ENCODE peak calls at places on chromosomes 3 and 15, in seven cellular contexts. S is bronchial epithelial cell, G is astrocyte, I is WTC11, J is HFF-Myc, K is cardiac muscle cell, A is HL-60. L is an unnamed sample.
A peak's percentile ranks its signal among the peaks of the same experiment; 100 is the strongest.

GRCh38 chr3:27677554-27677953 is 44.6 kb downstream of the EOMES start:
- DNase-seq in J (peak; percentile 22), S (peak; percentile 97), A (no peak), I (no peak), G (peak; percentile 94), K (no peak), L (no peak)

GRCh38 chr15:84631706-84632272 is 22.3 kb downstream of the WDR73 start:
- DNase-seq in J (no peak), G (no peak), S (no peak), K (no peak), A (no peak), I (no peak), L (no peak)

GRCh38 chr3:53005338-53005737 is 40.5 kb downstream of the SFMBT1 start:
- DNase-seq in K (no peak), I (no peak), G (no peak), S (no peak), J (no peak), A (no peak), L (no peak)

GRCh38 chr3:176861137-176861536 is 336.1 kb downstream of the TBL1XR1 start:
- DNase-seq in K (no peak), I (no peak), G (no peak), J (no peak), A (no peak), S (peak; percentile 36), L (no peak)

GRCh38 chr3:123008808-123009207 is 18.8 kb downstream of the SEMA5B start:
- DNase-seq in S (no peak), G (no peak), A (no peak), J (no peak), I (no peak), K (no peak), L (no peak)

GRCh38 chr3:146161725-146162047 is 702 bp upstream of the PLOD2 start:
- DNase-seq in A (no peak), J (no peak), G (peak; percentile 59), I (no peak), K (no peak), S (peak; percentile 45), L (peak; percentile 19)

GRCh38 chr3:87575538-87575937 is 299.2 kb upstream of the POU1F1 start:
- DNase-seq in K (no peak), S (no peak), G (no peak), I (no peak), J (no peak), A (no peak), L (no peak)

GRCh38 chr15:84888639-84889038 is 4.2 kb downstream of the SLC28A1 start:
- DNase-seq in J (no peak), G (no peak), I (no peak), K (no peak), S (no peak), A (no peak), L (no peak)

GRCh38 chr3:16402451-16402850 is 111.0 kb downstream of the RFTN1 start:
- DNase-seq in G (peak; percentile 43), A (no peak), J (no peak), K (no peak), S (peak; percentile 72), I (no peak), L (no peak)

GRCh38 chr3:149319750-149320149 is 13.7 kb downstream of the TM4SF18 start:
- DNase-seq in S (no peak), J (no peak), A (no peak), G (no peak), K (no peak), I (no peak), L (no peak)

GRCh38 chr15:65620833-65621232 is 905 bp upstream of the SLC24A1 start:
- DNase-seq in K (no peak), G (no peak), J (no peak), I (no peak), A (no peak), S (no peak), L (no peak)
- TF ChIP-seq CTCF in K (no peak), G (no peak), J (no peak), I (no peak), A (no peak), S (no peak), L (no peak)

GRCh38 chr3:160618363-160618762 is 53.0 kb upstream of the KPNA4 start:
- DNase-seq in A (no peak), K (no peak), G (no peak), S (no peak), J (no peak), I (no peak), L (no peak)

GRCh38 chr3:160618878-160619277 is 53.5 kb upstream of the KPNA4 start:
- DNase-seq in S (no peak), A (no peak), K (no peak), G (no peak), I (no peak), J (no peak), L (no peak)

GRCh38 chr3:160616721-160617120 is 51.4 kb upstream of the KPNA4 start:
- DNase-seq in I (no peak), K (peak; percentile 2), S (peak; percentile 68), J (no peak), G (peak; percentile 76), A (no peak), L (no peak)

GRCh38 chr3:160616311-160616710 is 50.9 kb upstream of the KPNA4 start:
- DNase-seq in J (no peak), I (no peak), K (no peak), G (peak; percentile 46), A (no peak), S (no peak), L (no peak)

GRCh38 chr3:160617636-160618035 is 52.3 kb upstream of the KPNA4 start:
- DNase-seq in K (no peak), A (no peak), I (no peak), J (no peak), G (no peak), S (no peak), L (no peak)
- TF ChIP-seq CTCF in K (no peak), A (no peak), I (no peak), J (no peak), G (no peak), S (no peak), L (no peak)

GRCh38 chr3:12483872-12484197 is 445 bp upstream of the TSEN2 start:
- DNase-seq in I (no peak), G (no peak), A (no peak), S (no peak), K (no peak), J (no peak), L (no peak)
- TF ChIP-seq CTCF in I (no peak), G (no peak), A (no peak), S (no peak), K (no peak), J (no peak), L (no peak)

DNA sequence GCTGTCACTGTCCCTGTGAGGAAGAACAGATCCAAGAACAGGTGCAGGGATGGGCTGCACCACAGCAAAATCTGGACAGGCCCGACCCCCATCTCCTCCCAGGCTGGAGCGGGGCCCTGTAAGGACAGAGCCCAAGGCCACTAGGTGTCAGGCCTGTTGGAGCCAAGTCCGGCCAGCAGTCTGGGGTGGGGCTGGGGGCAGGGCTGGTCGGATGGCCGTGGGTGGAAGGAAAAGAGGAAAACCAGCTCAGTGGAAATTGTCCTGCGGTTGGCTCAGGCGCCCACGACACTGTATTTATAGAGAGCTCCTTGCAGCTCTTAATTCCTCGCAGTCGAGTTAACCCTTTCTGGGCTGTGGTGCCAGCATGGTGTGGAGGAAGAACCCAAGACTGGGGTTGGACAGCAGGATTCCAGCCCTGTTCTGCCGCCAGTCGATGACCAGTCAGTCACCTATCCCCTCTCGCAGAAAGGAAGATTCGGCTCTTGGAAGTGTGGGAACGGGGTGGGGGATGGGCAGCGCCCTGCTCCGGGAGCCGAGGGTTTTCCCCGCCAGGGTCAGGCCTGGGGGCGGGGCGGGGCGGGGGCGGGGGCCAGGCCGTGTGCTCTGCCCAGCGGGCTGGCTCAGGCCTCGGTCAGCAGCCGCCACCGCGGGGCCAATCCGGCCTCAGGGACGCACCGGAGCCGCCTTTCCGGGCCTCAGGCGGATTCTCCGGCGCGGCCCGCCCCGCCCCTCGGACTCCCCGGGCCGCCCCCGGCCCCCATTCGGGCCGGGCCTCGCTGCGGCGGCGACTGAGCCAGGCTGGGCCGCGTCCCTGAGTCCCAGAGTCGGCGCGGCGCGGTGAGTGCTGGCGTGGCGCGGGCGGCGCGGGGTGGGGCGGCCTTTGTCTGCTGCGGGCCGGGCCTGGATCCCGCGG is at the start of gene CD276:
- DNase-seq in K (peak; percentile 91), G (peak; percentile 64), J (no peak), A (no peak), S (no peak), I (peak; percentile 80), L (peak; percentile 89)
- TF ChIP-seq CTCF in K (peak; percentile 22), G (no peak), J (peak; percentile 27), A (no peak), S (no peak), I (no peak), L (no peak)

GRCh38 chr3:14780927-14781507 is 37.7 kb upstream of the FGD5 start:
- DNase-seq in S (peak; percentile 48), I (peak; percentile 86), G (peak; percentile 6), J (no peak), K (peak; percentile 82), A (peak; percentile 78), L (peak; percentile 74)
- TF ChIP-seq CTCF in S (peak; percentile 70), I (peak; percentile 57), G (peak; percentile 35), J (peak; percentile 76), K (peak; percentile 86), A (peak; percentile 85), L (peak; percentile 74)

DNA sequence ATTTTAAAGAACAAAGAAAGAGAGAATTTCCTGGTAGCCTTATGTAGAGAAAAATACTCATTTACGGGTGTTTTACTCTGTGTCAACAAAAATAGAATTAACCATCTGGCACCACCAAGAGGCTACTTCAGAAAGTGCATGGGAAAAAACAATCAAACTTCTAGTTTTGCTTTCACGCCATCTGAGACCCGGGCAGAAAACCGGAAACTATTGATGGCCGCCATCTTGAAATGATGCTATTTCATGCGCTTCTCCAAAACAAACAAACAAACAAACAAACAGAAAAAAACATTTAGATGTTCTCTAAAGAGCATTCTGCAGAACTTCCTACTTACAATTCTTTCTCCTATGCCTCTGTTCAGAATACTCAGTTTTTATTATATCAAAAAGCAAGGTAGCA is 49.4 kb upstream of the SYNPR start:
- DNase-seq in K (peak; percentile 59), I (peak; percentile 29), G (peak; percentile 27), J (peak; percentile 20), S (peak; percentile 56), A (peak; percentile 2), L (peak; percentile 35)
- TF ChIP-seq CTCF in K (peak; percentile 58), I (peak; percentile 39), G (peak; percentile 69), J (peak; percentile 46), S (peak; percentile 55), A (peak; percentile 12), L (peak; percentile 68)

GRCh38 chr3:126472277-126473006 is 3.2 kb downstream of the ZXDC start:
- DNase-seq in A (peak; percentile 97), J (peak; percentile 61), I (no peak), S (peak; percentile 96), K (no peak), G (peak; percentile 96), L (no peak)
- TF ChIP-seq CTCF in A (no peak), J (no peak), I (no peak), S (peak; percentile 36), K (peak; percentile 6), G (no peak), L (no peak)

L was measured in nephron progenitor cell.